ENCODE peak calls at places on chromosomes 6 and 20, in seven cellular contexts. H, U, T, P, L, V and R are unnamed samples. For H3K4me1, the result is how much of the 10 kb centered on the place peaks cover.

GRCh38 chr6:128471907-128472306 is 48.5 kb downstream of the PTPRK start:
- DNase-seq in U (no peak), T (no peak), P (no peak), V (no peak), H (no peak), L (no peak), R (no peak)

GRCh38 chr6:155916870-155917624 is 461.4 kb upstream of the NOX3 start:
- DNase-seq in T (no peak), U (no peak), P (no peak), V (no peak), H (no peak), L (no peak), R (no peak)

GRCh38 chr6:3293271-3294155 is 34.8 kb downstream of the PSMG4 start:
- DNase-seq in T (no peak), U (peak), L (peak), H (peak), V (no peak), P (no peak), R (no peak)

GRCh38 chr20:34110025-34111013 is 1.7 kb downstream of the EIF2S2 start:
- DNase-seq in H (no peak), L (peak), U (no peak), T (no peak), P (no peak), V (peak), R (no peak)

GRCh38 chr6:119022796-119023195 is 55.7 kb downstream of the FAM184A start:
- DNase-seq in P (no peak), T (no peak), U (no peak), H (no peak), V (no peak), L (no peak), R (no peak)

GRCh38 chr6:31479933-31480535 is 17.9 kb upstream of the MICB start:
- DNase-seq in T (no peak), L (no peak), H (peak), V (no peak), P (no peak), U (no peak), R (no peak)

GRCh38 chr6:128507337-128508310 is 12.8 kb downstream of the PTPRK start:
- DNase-seq in T (no peak), V (peak), U (peak), H (no peak), L (no peak), P (no peak), R (no peak)

GRCh38 chr6:111591901-111592461 is 13.7 kb downstream of the TRAF3IP2 start:
- DNase-seq in V (no peak), L (no peak), H (no peak), U (no peak), P (no peak), T (no peak), R (no peak)

GRCh38 chr20:63404129-63405085 is 43.3 kb upstream of the CHRNA4 start:
- DNase-seq in P (no peak), T (no peak), H (no peak), U (no peak), V (no peak), L (no peak), R (no peak)

GRCh38 chr6:5367510-5367909 is 106.2 kb downstream of the FARS2 start:
- DNase-seq in L (no peak), T (no peak), P (no peak), V (no peak), U (no peak), H (no peak), R (no peak)

GRCh38 chr6:3796396-3796795 is 44.9 kb upstream of the PXDC1 start:
- DNase-seq in L (no peak), V (no peak), T (no peak), U (no peak), P (peak), H (no peak), R (no peak)

GRCh38 chr6:13098808-13099570 is 229.3 kb downstream of the TBC1D7 start:
- DNase-seq in H (no peak), L (no peak), P (no peak), V (no peak), T (no peak), U (no peak), R (no peak)

GRCh38 chr6:122692175-122692598 is 82.0 kb downstream of the PKIB start:
- DNase-seq in P (peak), T (no peak), L (no peak), H (no peak), V (no peak), U (no peak), R (peak)

GRCh38 chr20:34249291-34249690 is 8.1 kb downstream of the ASIP start:
- DNase-seq in L (peak), U (no peak), V (no peak), H (no peak), P (no peak), T (no peak), R (no peak)

GRCh38 chr6:73675466-73676098 is 20.4 kb upstream of the CD109 start:
- DNase-seq in V (peak), P (peak), H (peak), U (peak), T (peak), L (peak), R (peak)

GRCh38 chr6:27726620-27727023 is 185.6 kb downstream of the OR2B2 start:
- DNase-seq in H (no peak), L (peak), V (peak), U (no peak), T (no peak), P (no peak), R (peak)

GRCh38 chr6:16737389-16737788 is 23.9 kb downstream of the ATXN1 start:
- DNase-seq in H (no peak), P (no peak), T (no peak), L (no peak), U (no peak), V (no peak), R (peak)

GRCh38 chr6:24228681-24229255 is 102.8 kb downstream of the NRSN1 start:
- DNase-seq in P (no peak), H (no peak), L (peak), V (peak), U (no peak), T (no peak), R (no peak)

GRCh38 chr20:46809961-46810360 is 84.7 kb upstream of the EYA2 start:
- DNase-seq in T (no peak), P (no peak), V (no peak), L (no peak), H (no peak), U (no peak), R (no peak)

GRCh38 chr6:47041741-47042140 is 391 bp downstream of the ADGRF1 start:
- DNase-seq in V (no peak), P (no peak), L (no peak), H (no peak), T (no peak), U (no peak), R (no peak)

GRCh38 chr6:2196079-2196679 is 49.2 kb downstream of the GMDS start:
- DNase-seq in P (no peak), U (peak), T (peak), H (no peak), L (peak), V (peak), R (peak)

GRCh38 chr6:149234051-149234962 is 83.2 kb upstream of the TAB2 start:
- DNase-seq in L (no peak), T (no peak), P (no peak), H (no peak), U (no peak), V (no peak), R (no peak)

GRCh38 chr6:15290067-15290641 is 44.3 kb downstream of the JARID2 start:
- DNase-seq in T (no peak), P (no peak), H (no peak), V (no peak), L (no peak), U (no peak), R (no peak)

GRCh38 chr6:3534599-3534998 is 77.7 kb upstream of the SLC22A23 start:
- DNase-seq in T (no peak), V (peak), H (no peak), U (no peak), L (no peak), P (no peak), R (no peak)

GRCh38 chr6:37059344-37060194 is 54.1 kb downstream of the FGD2 start:
- DNase-seq in U (peak), T (peak), H (peak), L (peak), V (peak), P (peak), R (peak)

GRCh38 chr6:128161263-128161662 is 260.4 kb upstream of the THEMIS start:
- DNase-seq in U (no peak), V (no peak), T (no peak), P (no peak), L (no peak), H (no peak), R (no peak)

GRCh38 chr6:105609375-105609991 is 206.6 kb upstream of the PREP start:
- DNase-seq in U (peak), V (no peak), T (no peak), L (no peak), H (peak), P (peak), R (no peak)

GRCh38 chr6:89972024-89972381 is 77.7 kb downstream of the GJA10 start:
- DNase-seq in T (no peak), P (no peak), V (no peak), L (no peak), U (no peak), H (no peak), R (no peak)

GRCh38 chr6:135633573-135633972 is 136.0 kb upstream of the AHI1 start:
- DNase-seq in P (no peak), U (no peak), T (no peak), L (no peak), H (no peak), V (no peak), R (no peak)

GRCh38 chr6:89375427-89375868 is 22.9 kb upstream of the UBE2J1 start:
- DNase-seq in U (peak), H (no peak), L (peak), T (peak), P (peak), V (peak), R (peak)

GRCh38 chr20:3766832-3767433 is 620 bp downstream of the ADISSP start:
- DNase-seq in T (no peak), H (peak), P (no peak), L (peak), U (peak), V (no peak), R (peak)

GRCh38 chr20:50129662-50130345 is 16.9 kb upstream of the UBE2V1 start:
- DNase-seq in L (peak), P (no peak), H (peak), U (no peak), V (no peak), T (no peak), R (no peak)

GRCh38 chr6:70758883-70759282 is 91.2 kb downstream of the SMAP1 start:
- DNase-seq in U (no peak), P (no peak), L (no peak), H (no peak), T (no peak), V (no peak), R (peak)

GRCh38 chr6:48743738-48744137 is 632.7 kb upstream of the PTCHD4 start:
- DNase-seq in U (no peak), P (no peak), L (no peak), T (no peak), H (no peak), V (no peak), R (no peak)

GRCh38 chr20:53792946-53793536 is 199.4 kb upstream of the ZNF217 start:
- DNase-seq in V (no peak), H (no peak), U (no peak), P (no peak), T (no peak), L (no peak), R (no peak)

GRCh38 chr6:3868544-3868943 is 19.4 kb downstream of the FAM50B start:
- DNase-seq in H (no peak), P (no peak), U (no peak), L (no peak), V (no peak), T (no peak), R (no peak)

GRCh38 chr20:49245921-49246740 is 26.9 kb downstream of the DDX27 start:
- DNase-seq in U (no peak), V (peak), L (peak), T (peak), H (no peak), P (no peak), R (peak)

GRCh38 chr20:33071198-33071597 is 8.2 kb upstream of the BPIFB4 start:
- DNase-seq in L (no peak), H (no peak), T (no peak), P (no peak), U (no peak), V (no peak), R (no peak)

GRCh38 chr6:112150363-112150762 is 63.0 kb downstream of the FAM229B start:
- DNase-seq in H (peak), U (no peak), V (no peak), L (peak), T (no peak), P (no peak), R (no peak)

GRCh38 chr6:52507557-52508260 is 69.2 kb downstream of the TRAM2 start:
- DNase-seq in P (no peak), L (peak), T (no peak), V (no peak), U (no peak), H (no peak), R (no peak)
- H3K4me1 ChIP-seq in P (under half), L (half or more), T (under half), V (under half), U (under half), H (under half), R (under half)

GRCh38 chr6:158789115-158789917 is 29.9 kb downstream of the EZR start:
- DNase-seq in P (no peak), H (no peak), L (no peak), T (no peak), V (no peak), U (peak), R (no peak)
- TF ChIP-seq POLR2AphosphoS5 in P (no peak), H (no peak), L (no peak), T (no peak), V (no peak), U (peak), R (no peak)

GRCh38 chr20:37362231-37362792 is 16.4 kb downstream of the SRC start:
- DNase-seq in T (no peak), P (no peak), L (no peak), V (no peak), U (no peak), H (peak), R (no peak)
- H3K4me1 ChIP-seq in T (under half), P (under half), L (under half), V (under half), U (under half), H (under half), R (under half)

DNA sequence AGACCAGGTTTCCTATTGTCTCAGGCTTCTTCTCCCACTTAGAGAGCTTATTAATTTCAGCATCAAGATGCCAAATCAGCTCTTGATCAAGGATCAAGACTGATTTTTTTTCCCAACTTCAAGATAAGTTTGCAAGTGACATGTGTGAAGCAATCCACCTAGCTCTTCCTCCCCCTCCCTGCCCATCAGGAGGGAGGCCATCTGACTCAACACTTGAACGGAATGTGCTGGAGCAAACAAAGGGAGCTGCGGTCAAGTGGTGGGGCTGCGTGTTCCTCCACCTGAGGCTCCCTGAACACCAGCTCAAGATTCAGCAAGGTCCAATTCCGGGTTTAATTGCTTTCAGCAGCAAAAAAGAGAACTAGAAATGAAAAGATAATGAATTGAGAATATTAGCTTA is 38.7 kb downstream of the TTI1 start:
- DNase-seq in P (no peak), L (no peak), U (no peak), V (peak), T (peak), H (no peak), R (no peak)
- TF ChIP-seq POLR2AphosphoS5 in P (no peak), L (no peak), U (no peak), V (no peak), T (peak), H (no peak), R (no peak)

GRCh38 chr6:42279144-42279781 is 61.6 kb upstream of the MRPS10 start:
- DNase-seq in L (no peak), H (peak), P (no peak), V (no peak), U (peak), T (no peak), R (no peak)
- H3K4me1 ChIP-seq in L (under half), H (under half), P (under half), V (under half), U (under half), T (under half), R (under half)

DNA sequence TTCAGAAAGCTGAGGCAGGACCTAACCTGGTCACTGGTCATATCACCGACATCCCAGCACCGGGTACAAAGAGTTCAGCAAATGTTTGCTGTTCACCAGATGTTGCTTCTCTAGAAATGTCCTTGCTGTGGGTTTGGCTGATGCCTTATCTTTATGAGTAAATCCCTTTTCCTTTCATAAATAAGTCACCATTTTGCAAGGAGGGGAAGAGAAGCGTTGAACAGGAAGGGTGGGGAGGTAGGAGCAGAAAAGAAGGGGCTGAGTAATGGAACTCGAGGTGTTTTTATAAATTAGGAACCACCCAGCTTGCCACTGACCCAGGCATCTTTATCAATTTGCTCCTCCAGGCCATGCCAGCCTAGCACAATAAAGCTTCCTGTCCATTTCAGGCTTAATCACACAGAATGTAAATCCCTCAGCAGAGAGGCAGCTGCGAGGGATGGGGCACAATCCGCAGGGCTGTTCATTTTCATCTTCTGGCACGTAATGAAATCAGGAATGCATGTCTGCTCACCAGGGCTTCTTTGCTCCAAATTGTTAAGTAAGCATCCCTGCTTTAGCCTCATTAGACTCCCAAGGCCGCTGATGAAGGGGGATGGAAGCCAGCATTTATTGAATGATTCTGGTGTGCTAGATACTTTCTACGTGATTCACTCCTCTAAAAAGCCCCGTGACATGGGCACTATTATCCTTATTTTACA is 371.9 kb upstream of the CHD6 start:
- DNase-seq in L (no peak), H (no peak), P (no peak), T (no peak), U (no peak), V (no peak), R (no peak)
- TF ChIP-seq POLR2AphosphoS5 in L (no peak), H (no peak), P (no peak), T (no peak), U (no peak), V (no peak), R (no peak)

DNA sequence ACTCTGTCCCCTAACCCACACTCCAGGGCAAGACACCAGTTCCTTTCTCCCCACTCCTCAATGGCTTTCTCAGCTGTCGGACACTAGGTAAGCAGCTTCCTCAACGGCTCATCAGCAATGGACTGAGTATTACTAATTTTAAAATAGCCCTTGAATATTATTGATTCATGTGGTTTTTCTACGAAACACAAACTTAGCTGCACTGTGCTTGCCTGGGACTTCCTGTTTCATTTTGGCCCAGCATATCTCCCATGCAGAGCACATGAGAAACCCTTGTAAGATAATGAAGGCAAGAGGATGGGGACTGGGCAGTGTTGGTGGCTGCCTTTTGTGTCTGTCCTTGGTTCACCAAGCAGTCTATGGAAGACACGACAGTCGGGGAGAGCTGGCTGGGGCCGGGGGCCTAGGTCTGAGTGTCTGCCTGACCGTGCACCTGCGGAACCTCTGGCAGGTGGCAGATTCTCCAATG is 48.9 kb downstream of the RNASET2 start:
- DNase-seq in H (no peak), V (no peak), U (no peak), L (peak), P (no peak), T (no peak), R (no peak)
- H3K4me1 ChIP-seq in H (under half), V (under half), U (under half), L (under half), P (under half), T (under half), R (under half)

GRCh38 chr6:11304946-11305345 is 72.5 kb upstream of the NEDD9 start:
- DNase-seq in L (no peak), T (peak), V (no peak), P (no peak), U (no peak), H (no peak), R (no peak)

GRCh38 chr6:11311970-11312369 is 79.5 kb upstream of the NEDD9 start:
- DNase-seq in T (no peak), L (no peak), V (no peak), H (no peak), U (no peak), P (no peak), R (no peak)

GRCh38 chr6:11313207-11313606 is 80.7 kb upstream of the NEDD9 start:
- DNase-seq in H (no peak), L (no peak), P (no peak), V (no peak), T (no peak), U (no peak), R (no peak)

GRCh38 chr6:11309947-11310665 is 77.6 kb upstream of the NEDD9 start:
- DNase-seq in H (no peak), U (no peak), V (no peak), L (no peak), P (no peak), T (no peak), R (peak)

DNA sequence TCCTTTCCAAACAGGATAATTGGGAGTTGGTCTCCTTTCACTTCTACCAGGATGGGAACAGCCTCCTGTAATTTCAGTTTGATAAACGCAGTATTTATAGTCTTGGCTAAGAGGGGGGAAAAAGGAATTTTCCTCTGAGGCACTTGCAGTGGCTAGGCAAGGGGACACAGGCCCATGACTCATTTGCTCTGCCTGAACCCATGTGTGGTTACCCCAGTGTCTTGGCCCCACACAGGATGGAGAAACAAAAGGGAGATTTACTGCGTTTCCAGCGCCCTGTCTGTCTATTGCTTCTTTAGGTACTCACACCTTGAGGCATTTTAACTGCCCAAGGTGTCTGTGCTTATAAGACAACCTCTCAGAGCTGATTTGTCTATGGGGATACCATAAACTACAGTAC is 74.8 kb upstream of the NEDD9 start:
- DNase-seq in P (no peak), V (no peak), H (no peak), L (no peak), T (no peak), U (no peak), R (no peak)
- TF ChIP-seq POLR2AphosphoS5 in P (no peak), V (no peak), H (no peak), L (no peak), T (no peak), U (no peak), R (no peak)

GRCh38 chr20:58896820-58897219 is 44.3 kb downstream of the GNAS start:
- DNase-seq in P (no peak), T (no peak), U (no peak), L (no peak), V (no peak), H (no peak), R (no peak)

GRCh38 chr20:58897493-58897892 is 45.0 kb downstream of the GNAS start:
- DNase-seq in H (no peak), L (no peak), U (no peak), T (no peak), V (no peak), P (no peak), R (no peak)

GRCh38 chr20:58895099-58895795 is 42.7 kb downstream of the GNAS start:
- DNase-seq in V (no peak), L (no peak), P (no peak), T (no peak), H (no peak), U (no peak), R (no peak)

GRCh38 chr20:58894652-58895051 is 42.1 kb downstream of the GNAS start:
- DNase-seq in L (no peak), V (no peak), T (no peak), P (no peak), H (no peak), U (no peak), R (no peak)

GRCh38 chr20:58895796-58896180 is 43.3 kb downstream of the GNAS start:
- DNase-seq in T (no peak), P (no peak), U (no peak), L (no peak), H (no peak), V (no peak), R (no peak)
- H3K4me1 ChIP-seq in T (under half), P (under half), U (under half), L (under half), H (half or more), V (under half), R (half or more)